ENCODE peak calls at places on chromosomes 11 and 22, in four cellular contexts. C, O, D and T are unnamed samples.

GRCh38 chr11:57544566-57544965 is 7.2 kb downstream of the SMTNL1 start:
- DNase-seq in D (no peak), C (no peak), O (no peak), T (no peak)

GRCh38 chr11:125156346-125156745 is 8.2 kb upstream of the PKNOX2 start:
- DNase-seq in C (no peak), D (no peak), O (no peak), T (no peak)

GRCh38 chr11:4156571-4156970 is 62.0 kb downstream of the RRM1 start:
- DNase-seq in D (no peak), O (no peak), C (no peak), T (no peak)

GRCh38 chr11:33861911-33862310 is 30.0 kb downstream of the LMO2 start:
- DNase-seq in C (no peak), O (no peak), D (no peak), T (no peak)

GRCh38 chr11:6268811-6269210 is 9.2 kb downstream of the CCKBR start:
- DNase-seq in C (no peak), O (no peak), D (no peak), T (no peak)

GRCh38 chr11:22792497-22792896 is 37.1 kb downstream of the SVIP start:
- DNase-seq in C (no peak), O (no peak), D (no peak), T (peak)

GRCh38 chr11:46673713-46674462 is 26.5 kb downstream of the ARHGAP1 start:
- DNase-seq in D (no peak), C (no peak), O (no peak), T (no peak)

GRCh38 chr11:35906681-35907080 is 37.2 kb upstream of the LDLRAD3 start:
- DNase-seq in C (no peak), D (no peak), O (no peak), T (no peak)

GRCh38 chr22:24165673-24166072 is 15.6 kb upstream of the SUSD2 start:
- DNase-seq in C (no peak), O (no peak), D (no peak), T (no peak)

GRCh38 chr11:111419641-111420327 is 40.7 kb upstream of the POU2AF1 start:
- DNase-seq in C (no peak), D (no peak), O (no peak), T (no peak)

GRCh38 chr11:75851203-75851602 is 36.2 kb downstream of the UVRAG start:
- DNase-seq in D (no peak), O (no peak), C (no peak), T (no peak)

GRCh38 chr22:23414727-23415489 is 165.2 kb downstream of the IGLL1 start:
- DNase-seq in O (no peak), D (no peak), C (no peak), T (no peak)

GRCh38 chr11:65852508-65853248 is 5.3 kb downstream of the CFL1 start:
- DNase-seq in C (no peak), O (no peak), D (no peak), T (no peak)

GRCh38 chr11:116614306-116615210 is 158.2 kb downstream of the BUD13 start:
- DNase-seq in D (no peak), O (no peak), C (no peak), T (no peak)

GRCh38 chr11:85167471-85167870 is 459.7 kb downstream of the DLG2 start:
- DNase-seq in O (no peak), D (no peak), C (no peak), T (no peak)

GRCh38 chr22:40436460-40437431 is 66.4 kb downstream of the SGSM3 start:
- DNase-seq in D (peak), C (peak), O (peak), T (no peak)

GRCh38 chr11:2804189-2804588 is 81.4 kb downstream of the CDKN1C start:
- DNase-seq in O (no peak), D (no peak), C (no peak), T (no peak)

GRCh38 chr22:28674121-28674563 is 5.5 kb downstream of the TTC28 start:
- DNase-seq in O (peak), C (peak), D (peak), T (no peak)

GRCh38 chr22:29167032-29167911 is 38.4 kb upstream of the EMID1 start:
- DNase-seq in D (peak), C (peak), O (peak), T (no peak)

GRCh38 chr11:27977031-27977430 is 130.9 kb downstream of the KIF18A start:
- DNase-seq in C (no peak), D (no peak), O (no peak), T (no peak)